ENCODE peak calls at places on chromosome 1, in eight cellular contexts. One of them, this sample, is unnamed.
A peak's percentile ranks its signal among the peaks of the same experiment; 100 is the strongest.

GRCh38 chr1:241749041-241749798 is 97.1 kb downstream of the WDR64 start:
- DNase-seq in left ventricle myocardium inferior: no peak
- DNase-seq in tibial nerve: no peak
- DNase-seq in uterus: no peak
- DNase-seq in ovary: no peak
- DNase-seq in left lung: no peak
- DNase-seq in CD4-positive, CD25-positive, alpha-beta regulatory T cell: no peak
- DNase-seq in heart left ventricle: no peak
- DNase-seq in this sample: no peak

GRCh38 chr1:94000531-94001282 is 91.5 kb upstream of the GCLM start:
- DNase-seq in left ventricle myocardium inferior: no peak
- DNase-seq in tibial nerve: no peak
- DNase-seq in uterus: no peak
- DNase-seq in ovary: no peak
- DNase-seq in left lung: no peak
- DNase-seq in CD4-positive, CD25-positive, alpha-beta regulatory T cell: no peak
- DNase-seq in heart left ventricle: no peak
- DNase-seq in this sample: no peak

GRCh38 chr1:37399205-37399604 is 75.2 kb upstream of the ZC3H12A start:
- DNase-seq in left ventricle myocardium inferior: no peak
- DNase-seq in tibial nerve: no peak
- DNase-seq in uterus: no peak
- DNase-seq in ovary: no peak
- DNase-seq in left lung: no peak
- DNase-seq in CD4-positive, CD25-positive, alpha-beta regulatory T cell: no peak
- DNase-seq in heart left ventricle: no peak
- DNase-seq in this sample: no peak

GRCh38 chr1:54671985-54672608 is 30.5 kb downstream of the MROH7 start:
- DNase-seq in left ventricle myocardium inferior: no peak
- DNase-seq in tibial nerve: no peak
- DNase-seq in uterus: no peak
- DNase-seq in ovary: no peak
- DNase-seq in left lung: no peak
- DNase-seq in CD4-positive, CD25-positive, alpha-beta regulatory T cell: peak; percentile 29
- DNase-seq in heart left ventricle: no peak
- DNase-seq in this sample: no peak

GRCh38 chr1:53700776-53701175 is 38.2 kb downstream of the GLIS1 start:
- DNase-seq in left ventricle myocardium inferior: no peak
- DNase-seq in tibial nerve: no peak
- DNase-seq in uterus: no peak
- DNase-seq in ovary: no peak
- DNase-seq in left lung: no peak
- DNase-seq in CD4-positive, CD25-positive, alpha-beta regulatory T cell: no peak
- DNase-seq in heart left ventricle: no peak
- DNase-seq in this sample: no peak

GRCh38 chr1:60848583-60849188 is 233.7 kb upstream of the NFIA start:
- DNase-seq in left ventricle myocardium inferior: no peak
- DNase-seq in tibial nerve: no peak
- DNase-seq in uterus: no peak
- DNase-seq in ovary: no peak
- DNase-seq in left lung: no peak
- DNase-seq in CD4-positive, CD25-positive, alpha-beta regulatory T cell: no peak
- DNase-seq in heart left ventricle: no peak
- DNase-seq in this sample: no peak

GRCh38 chr1:67162954-67163353 is 3.3 kb upstream of the IL23R start:
- DNase-seq in left ventricle myocardium inferior: no peak
- DNase-seq in tibial nerve: no peak
- DNase-seq in uterus: no peak
- DNase-seq in ovary: no peak
- DNase-seq in left lung: no peak
- DNase-seq in CD4-positive, CD25-positive, alpha-beta regulatory T cell: no peak
- DNase-seq in heart left ventricle: no peak
- DNase-seq in this sample: no peak

GRCh38 chr1:214990619-214991018 is 91.9 kb upstream of the KCNK2 start:
- DNase-seq in left ventricle myocardium inferior: no peak
- DNase-seq in tibial nerve: no peak
- DNase-seq in uterus: no peak
- DNase-seq in ovary: no peak
- DNase-seq in left lung: no peak
- DNase-seq in CD4-positive, CD25-positive, alpha-beta regulatory T cell: no peak
- DNase-seq in heart left ventricle: no peak
- DNase-seq in this sample: no peak

GRCh38 chr1:248158758-248159157 is 13.8 kb downstream of the OR2M5 start:
- DNase-seq in left ventricle myocardium inferior: no peak
- DNase-seq in tibial nerve: no peak
- DNase-seq in uterus: no peak
- DNase-seq in ovary: no peak
- DNase-seq in left lung: no peak
- DNase-seq in CD4-positive, CD25-positive, alpha-beta regulatory T cell: no peak
- DNase-seq in heart left ventricle: no peak
- DNase-seq in this sample: no peak

GRCh38 chr1:155968670-155969069 is 9.7 kb downstream of the ARHGEF2 start:
- DNase-seq in left ventricle myocardium inferior: peak; percentile 58
- DNase-seq in tibial nerve: no peak
- DNase-seq in uterus: no peak
- DNase-seq in ovary: peak; percentile 61
- DNase-seq in left lung: no peak
- DNase-seq in CD4-positive, CD25-positive, alpha-beta regulatory T cell: no peak
- DNase-seq in heart left ventricle: no peak
- DNase-seq in this sample: no peak

GRCh38 chr1:22804969-22805671 is 94.5 kb downstream of the EPHB2 start:
- DNase-seq in left ventricle myocardium inferior: no peak
- DNase-seq in tibial nerve: no peak
- DNase-seq in uterus: no peak
- DNase-seq in ovary: no peak
- DNase-seq in left lung: no peak
- DNase-seq in CD4-positive, CD25-positive, alpha-beta regulatory T cell: no peak
- DNase-seq in heart left ventricle: no peak
- DNase-seq in this sample: no peak

DNA sequence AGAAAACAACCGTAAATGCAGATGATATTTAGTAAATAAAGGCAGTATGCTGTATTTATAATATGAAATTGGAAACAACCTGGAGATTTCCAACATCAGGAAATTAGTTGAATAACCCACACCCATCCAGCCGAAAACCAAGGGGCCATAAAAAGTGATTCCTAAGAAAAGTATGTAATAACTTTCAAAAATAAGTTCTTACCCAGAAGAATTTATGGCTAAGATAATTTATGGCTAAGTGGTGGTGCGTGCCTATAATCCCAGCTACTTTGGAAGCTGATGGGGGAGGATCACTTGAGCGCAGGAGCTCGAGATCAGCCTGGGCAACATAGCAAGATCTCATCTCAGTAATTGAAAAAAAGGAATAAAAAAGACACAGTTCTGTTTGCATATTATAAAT is 43.2 kb downstream of the TMCO4 start:
- DNase-seq in left ventricle myocardium inferior: no peak
- DNase-seq in tibial nerve: no peak
- DNase-seq in uterus: no peak
- DNase-seq in ovary: no peak
- DNase-seq in left lung: no peak
- DNase-seq in CD4-positive, CD25-positive, alpha-beta regulatory T cell: no peak
- DNase-seq in heart left ventricle: no peak
- DNase-seq in this sample: no peak
- H3K27ac ChIP-seq in left ventricle myocardium inferior: no peak overlapping the region
- H3K27ac ChIP-seq in tibial nerve: no peak overlapping the region
- H3K27ac ChIP-seq in uterus: no peak overlapping the region
- H3K27ac ChIP-seq in ovary: no peak overlapping the region
- H3K27ac ChIP-seq in left lung: no peak overlapping the region
- H3K27ac ChIP-seq in CD4-positive, CD25-positive, alpha-beta regulatory T cell: no peak overlapping the region
- H3K27ac ChIP-seq in heart left ventricle: no peak overlapping the region
- H3K27ac ChIP-seq in this sample: no peak overlapping the region

GRCh38 chr1:17347769-17348592 is 24.0 kb upstream of the PADI6 start:
- DNase-seq in left ventricle myocardium inferior: no peak
- DNase-seq in tibial nerve: no peak
- DNase-seq in uterus: no peak
- DNase-seq in ovary: no peak
- DNase-seq in left lung: no peak
- DNase-seq in CD4-positive, CD25-positive, alpha-beta regulatory T cell: no peak
- DNase-seq in heart left ventricle: no peak
- DNase-seq in this sample: peak; percentile 55
- H3K27ac ChIP-seq in left ventricle myocardium inferior: no peak overlapping the region
- H3K27ac ChIP-seq in tibial nerve: no peak overlapping the region
- H3K27ac ChIP-seq in uterus: no peak overlapping the region
- H3K27ac ChIP-seq in ovary: no peak overlapping the region
- H3K27ac ChIP-seq in left lung: no peak overlapping the region
- H3K27ac ChIP-seq in CD4-positive, CD25-positive, alpha-beta regulatory T cell: no peak overlapping the region
- H3K27ac ChIP-seq in heart left ventricle: no peak overlapping the region
- H3K27ac ChIP-seq in this sample: no peak overlapping the region

GRCh38 chr1:153585009-153585408 is 19.4 kb upstream of the S100A2 start:
- DNase-seq in left ventricle myocardium inferior: no peak
- DNase-seq in tibial nerve: no peak
- DNase-seq in uterus: no peak
- DNase-seq in ovary: no peak
- DNase-seq in left lung: no peak
- DNase-seq in CD4-positive, CD25-positive, alpha-beta regulatory T cell: no peak
- DNase-seq in heart left ventricle: no peak
- DNase-seq in this sample: no peak
- H3K27ac ChIP-seq in left ventricle myocardium inferior: no peak overlapping the region
- H3K27ac ChIP-seq in tibial nerve: no peak overlapping the region
- H3K27ac ChIP-seq in uterus: no peak overlapping the region
- H3K27ac ChIP-seq in ovary: peak overlapping the region; percentile 56
- H3K27ac ChIP-seq in left lung: no peak overlapping the region
- H3K27ac ChIP-seq in CD4-positive, CD25-positive, alpha-beta regulatory T cell: no peak overlapping the region
- H3K27ac ChIP-seq in heart left ventricle: no peak overlapping the region
- H3K27ac ChIP-seq in this sample: no peak overlapping the region

DNA sequence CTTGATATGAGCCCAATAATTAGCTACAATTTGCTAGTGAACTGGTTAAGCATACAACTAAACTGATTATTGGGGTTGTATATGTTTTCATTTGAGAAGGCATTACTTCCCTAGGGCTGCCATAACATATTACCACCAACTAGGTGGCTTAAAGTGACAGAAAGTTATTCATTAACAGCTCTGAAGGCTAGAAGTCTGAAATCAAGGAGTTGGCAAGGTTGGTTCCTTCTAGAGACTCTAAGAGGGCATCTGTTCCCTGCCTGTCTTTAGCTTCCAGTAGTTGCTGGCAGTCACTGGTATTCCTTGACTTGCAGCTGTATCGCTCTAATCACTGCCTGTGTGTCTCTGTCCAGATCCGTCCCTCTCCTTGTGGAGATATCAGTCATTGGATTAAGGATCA is 86.3 kb downstream of the LHX9 start:
- DNase-seq in left ventricle myocardium inferior: no peak
- DNase-seq in tibial nerve: no peak
- DNase-seq in uterus: no peak
- DNase-seq in ovary: no peak
- DNase-seq in left lung: no peak
- DNase-seq in CD4-positive, CD25-positive, alpha-beta regulatory T cell: no peak
- DNase-seq in heart left ventricle: no peak
- DNase-seq in this sample: no peak
- H3K27ac ChIP-seq in left ventricle myocardium inferior: no peak overlapping the region
- H3K27ac ChIP-seq in tibial nerve: no peak overlapping the region
- H3K27ac ChIP-seq in uterus: no peak overlapping the region
- H3K27ac ChIP-seq in ovary: no peak overlapping the region
- H3K27ac ChIP-seq in left lung: no peak overlapping the region
- H3K27ac ChIP-seq in CD4-positive, CD25-positive, alpha-beta regulatory T cell: no peak overlapping the region
- H3K27ac ChIP-seq in heart left ventricle: no peak overlapping the region
- H3K27ac ChIP-seq in this sample: no peak overlapping the region

GRCh38 chr1:109793089-109793485 is 29.4 kb upstream of the EPS8L3 start:
- DNase-seq in left ventricle myocardium inferior: no peak
- DNase-seq in tibial nerve: no peak
- DNase-seq in uterus: peak; percentile 12
- DNase-seq in ovary: no peak
- DNase-seq in left lung: no peak
- DNase-seq in CD4-positive, CD25-positive, alpha-beta regulatory T cell: no peak
- DNase-seq in heart left ventricle: no peak
- DNase-seq in this sample: no peak
- H3K27ac ChIP-seq in left ventricle myocardium inferior: peak overlapping the region; percentile 78
- H3K27ac ChIP-seq in tibial nerve: peak overlapping the region; percentile 57
- H3K27ac ChIP-seq in uterus: peak overlapping the region; percentile 18
- H3K27ac ChIP-seq in ovary: no peak overlapping the region
- H3K27ac ChIP-seq in left lung: peak overlapping the region; percentile 81
- H3K27ac ChIP-seq in CD4-positive, CD25-positive, alpha-beta regulatory T cell: peak overlapping the region; percentile 41
- H3K27ac ChIP-seq in heart left ventricle: peak overlapping the region; percentile 12
- H3K27ac ChIP-seq in this sample: no peak overlapping the region

DNA sequence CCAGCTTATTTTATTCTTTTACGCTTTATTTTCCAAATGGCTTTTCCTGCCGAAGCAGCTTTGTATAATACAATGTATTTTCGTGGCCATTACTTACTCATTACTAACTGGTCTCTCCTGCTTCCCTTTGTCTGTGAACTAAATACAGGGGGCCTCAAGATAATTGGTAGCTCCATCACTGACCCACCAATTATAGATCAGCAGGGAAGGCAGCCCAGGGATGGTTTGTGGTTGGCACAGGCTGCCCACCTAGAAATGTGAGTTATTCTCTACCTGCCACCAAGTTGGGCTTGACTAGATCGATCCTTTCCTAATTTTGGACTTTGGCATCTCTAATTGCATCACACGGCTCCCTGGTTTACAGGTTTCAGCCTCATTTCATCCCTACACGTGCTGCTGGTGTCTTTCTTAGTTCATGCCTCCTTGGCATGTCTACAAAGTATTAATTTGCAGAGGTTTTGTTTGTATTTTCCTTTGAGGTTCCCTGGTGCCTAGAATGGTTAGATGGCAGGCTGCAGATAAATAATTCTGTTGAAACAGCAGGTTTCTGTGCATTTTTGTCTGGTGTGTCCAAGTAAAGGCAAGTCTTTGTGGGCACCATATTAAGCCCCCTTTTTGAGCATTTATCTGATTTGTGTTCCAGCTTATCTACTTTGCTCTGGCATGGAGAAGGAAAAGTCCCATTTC is 35.2 kb downstream of the PEX14 start:
- DNase-seq in left ventricle myocardium inferior: no peak
- DNase-seq in tibial nerve: no peak
- DNase-seq in uterus: no peak
- DNase-seq in ovary: no peak
- DNase-seq in left lung: no peak
- DNase-seq in CD4-positive, CD25-positive, alpha-beta regulatory T cell: no peak
- DNase-seq in heart left ventricle: no peak
- DNase-seq in this sample: no peak
- H3K27ac ChIP-seq in left ventricle myocardium inferior: no peak overlapping the region
- H3K27ac ChIP-seq in tibial nerve: no peak overlapping the region
- H3K27ac ChIP-seq in uterus: peak overlapping the region; percentile 6
- H3K27ac ChIP-seq in ovary: no peak overlapping the region
- H3K27ac ChIP-seq in left lung: peak overlapping the region; percentile 72
- H3K27ac ChIP-seq in CD4-positive, CD25-positive, alpha-beta regulatory T cell: peak overlapping the region; percentile 87
- H3K27ac ChIP-seq in heart left ventricle: no peak overlapping the region
- H3K27ac ChIP-seq in this sample: no peak overlapping the region

GRCh38 chr1:8663090-8663802 is 154.2 kb downstream of the RERE start:
- DNase-seq in left ventricle myocardium inferior: no peak
- DNase-seq in tibial nerve: no peak
- DNase-seq in uterus: no peak
- DNase-seq in ovary: no peak
- DNase-seq in left lung: no peak
- DNase-seq in CD4-positive, CD25-positive, alpha-beta regulatory T cell: no peak
- DNase-seq in heart left ventricle: no peak
- DNase-seq in this sample: no peak

GRCh38 chr1:8661185-8662110 is 156.0 kb downstream of the RERE start:
- DNase-seq in left ventricle myocardium inferior: no peak
- DNase-seq in tibial nerve: peak; percentile 41
- DNase-seq in uterus: peak; percentile 66
- DNase-seq in ovary: peak; percentile 45
- DNase-seq in left lung: no peak
- DNase-seq in CD4-positive, CD25-positive, alpha-beta regulatory T cell: no peak
- DNase-seq in heart left ventricle: no peak
- DNase-seq in this sample: peak; percentile 67

GRCh38 chr1:8663915-8664331 is 153.5 kb downstream of the RERE start:
- DNase-seq in left ventricle myocardium inferior: no peak
- DNase-seq in tibial nerve: peak; percentile 16
- DNase-seq in uterus: peak; percentile 28
- DNase-seq in ovary: no peak
- DNase-seq in left lung: no peak
- DNase-seq in CD4-positive, CD25-positive, alpha-beta regulatory T cell: no peak
- DNase-seq in heart left ventricle: no peak
- DNase-seq in this sample: no peak

GRCh38 chr1:8660455-8660854 is 157.0 kb downstream of the RERE start:
- DNase-seq in left ventricle myocardium inferior: peak; percentile 54
- DNase-seq in tibial nerve: peak; percentile 33
- DNase-seq in uterus: peak; percentile 56
- DNase-seq in ovary: peak; percentile 36
- DNase-seq in left lung: no peak
- DNase-seq in CD4-positive, CD25-positive, alpha-beta regulatory T cell: no peak
- DNase-seq in heart left ventricle: peak; percentile 71
- DNase-seq in this sample: peak; percentile 64

GRCh38 chr1:8662380-8663072 is 154.9 kb downstream of the RERE start:
- DNase-seq in left ventricle myocardium inferior: no peak
- DNase-seq in tibial nerve: no peak
- DNase-seq in uterus: no peak
- DNase-seq in ovary: no peak
- DNase-seq in left lung: no peak
- DNase-seq in CD4-positive, CD25-positive, alpha-beta regulatory T cell: no peak
- DNase-seq in heart left ventricle: no peak
- DNase-seq in this sample: no peak
- H3K27ac ChIP-seq in left ventricle myocardium inferior: peak overlapping the region; percentile 70
- H3K27ac ChIP-seq in tibial nerve: peak overlapping the region; percentile 88
- H3K27ac ChIP-seq in uterus: peak overlapping the region; percentile 89
- H3K27ac ChIP-seq in ovary: no peak overlapping the region
- H3K27ac ChIP-seq in left lung: peak overlapping the region; percentile 33
- H3K27ac ChIP-seq in CD4-positive, CD25-positive, alpha-beta regulatory T cell: no peak overlapping the region
- H3K27ac ChIP-seq in heart left ventricle: peak overlapping the region; percentile 76
- H3K27ac ChIP-seq in this sample: peak overlapping the region; percentile 95